ENCODE peak calls at places on chromosomes 16 and 17, in eight cellular contexts. Q is CD8-positive, alpha-beta T cell; P is activated CD8-positive, alpha-beta memory T cell treated with anti-CD3 and anti-CD28 coated beads for 1 hour; K is iPS DF 6.9; W is dermis blood vessel endothelial cell; M is activated naive CD8-positive, alpha-beta T cell treated with anti-CD3 and anti-CD28 coated beads, Interleukin-2, amount 50 U/mL, for 24 hours; I is HS-27A; V is NCI-H1930. H is an unnamed sample.

GRCh38 chr17:21272881-21273839 is 11.4 kb upstream of the MAP2K3 start:
- DNase-seq in Q (no peak), P (no peak), K (no peak), W (no peak), M (no peak), I (no peak), V (no peak), H (no peak)

GRCh38 chr16:79276506-79276905 is 324.0 kb downstream of the MAF start:
- DNase-seq in Q (no peak), P (no peak), K (no peak), W (no peak), M (no peak), I (no peak), V (no peak), H (no peak)

GRCh38 chr17:2380225-2380922 is 20.5 kb downstream of the MNT start:
- DNase-seq in Q (no peak), P (no peak), K (no peak), W (no peak), M (no peak), I (no peak), V (no peak), H (no peak)

GRCh38 chr16:20798364-20798763 is 7.9 kb downstream of the ERI2 start:
- DNase-seq in Q (no peak), P (no peak), K (no peak), W (no peak), M (no peak), I (no peak), V (no peak), H (no peak)

GRCh38 chr16:66521951-66522771 is 27.8 kb downstream of the TK2 start:
- DNase-seq in Q (peak), P (peak), K (no peak), W (peak), M (peak), I (peak), V (no peak), H (no peak)

GRCh38 chr16:85457366-85457765 is 155.8 kb upstream of the GSE1 start:
- DNase-seq in Q (no peak), P (no peak), K (no peak), W (no peak), M (no peak), I (no peak), V (no peak), H (no peak)

GRCh38 chr16:87496101-87496801 is 3.4 kb upstream of the ZCCHC14 start:
- DNase-seq in Q (no peak), P (no peak), K (no peak), W (no peak), M (peak), I (no peak), V (no peak), H (no peak)

GRCh38 chr16:27446721-27447120 is 44.7 kb downstream of the IL21R start:
- DNase-seq in Q (peak), P (peak), K (no peak), W (no peak), M (peak), I (no peak), V (no peak), H (no peak)

H was measured in NCI-H187.